ENCODE peak calls at places on chromosome 15, in four cellular contexts. One of them, this sample, is unnamed.

GRCh38 chr15:65460948-65461347 is 38.2 kb upstream of the IGDCC4 start:
- DNase-seq in activated CD4-positive, alpha-beta T cell treated with anti-CD3 and anti-CD28 coated beads for 1 hour: no peak
- DNase-seq in stimulated activated CD8-positive, alpha-beta memory T cell treated with anti-CD3 and anti-CD28 coated beads, Interleukin-7, amount 100 ng/mL, for 1 hour: no peak
- DNase-seq in astrocyte of the spinal cord: no peak
- DNase-seq in this sample: no peak

GRCh38 chr15:76647612-76648011 is 257.5 kb downstream of the SCAPER start:
- DNase-seq in activated CD4-positive, alpha-beta T cell treated with anti-CD3 and anti-CD28 coated beads for 1 hour: no peak
- DNase-seq in astrocyte of the spinal cord: no peak
- DNase-seq in stimulated activated CD8-positive, alpha-beta memory T cell treated with anti-CD3 and anti-CD28 coated beads, Interleukin-7, amount 100 ng/mL, for 1 hour: no peak
- DNase-seq in this sample: no peak

GRCh38 chr15:92751528-92751927 is 96.0 kb upstream of the FAM174B start:
- DNase-seq in activated CD4-positive, alpha-beta T cell treated with anti-CD3 and anti-CD28 coated beads for 1 hour: no peak
- DNase-seq in astrocyte of the spinal cord: no peak
- DNase-seq in stimulated activated CD8-positive, alpha-beta memory T cell treated with anti-CD3 and anti-CD28 coated beads, Interleukin-7, amount 100 ng/mL, for 1 hour: no peak
- DNase-seq in this sample: no peak

GRCh38 chr15:55084216-55084615 is 112.5 kb downstream of the RSL24D1 start:
- DNase-seq in stimulated activated CD8-positive, alpha-beta memory T cell treated with anti-CD3 and anti-CD28 coated beads, Interleukin-7, amount 100 ng/mL, for 1 hour: no peak
- DNase-seq in activated CD4-positive, alpha-beta T cell treated with anti-CD3 and anti-CD28 coated beads for 1 hour: no peak
- DNase-seq in astrocyte of the spinal cord: no peak
- DNase-seq in this sample: no peak

GRCh38 chr15:23403550-23403949 is 43.5 kb downstream of the GOLGA6L2 start:
- DNase-seq in activated CD4-positive, alpha-beta T cell treated with anti-CD3 and anti-CD28 coated beads for 1 hour: no peak
- DNase-seq in stimulated activated CD8-positive, alpha-beta memory T cell treated with anti-CD3 and anti-CD28 coated beads, Interleukin-7, amount 100 ng/mL, for 1 hour: no peak
- DNase-seq in astrocyte of the spinal cord: no peak
- DNase-seq in this sample: no peak

GRCh38 chr15:91384189-91384720 is 284.2 kb downstream of the SV2B start:
- DNase-seq in astrocyte of the spinal cord: no peak
- DNase-seq in activated CD4-positive, alpha-beta T cell treated with anti-CD3 and anti-CD28 coated beads for 1 hour: no peak
- DNase-seq in stimulated activated CD8-positive, alpha-beta memory T cell treated with anti-CD3 and anti-CD28 coated beads, Interleukin-7, amount 100 ng/mL, for 1 hour: no peak
- DNase-seq in this sample: no peak

GRCh38 chr15:56653082-56653481 is 80.2 kb downstream of the ZNF280D start:
- DNase-seq in activated CD4-positive, alpha-beta T cell treated with anti-CD3 and anti-CD28 coated beads for 1 hour: no peak
- DNase-seq in astrocyte of the spinal cord: no peak
- DNase-seq in stimulated activated CD8-positive, alpha-beta memory T cell treated with anti-CD3 and anti-CD28 coated beads, Interleukin-7, amount 100 ng/mL, for 1 hour: no peak
- DNase-seq in this sample: no peak

GRCh38 chr15:47507221-47507985 is 209.9 kb upstream of the SEMA6D start:
- DNase-seq in activated CD4-positive, alpha-beta T cell treated with anti-CD3 and anti-CD28 coated beads for 1 hour: no peak
- DNase-seq in stimulated activated CD8-positive, alpha-beta memory T cell treated with anti-CD3 and anti-CD28 coated beads, Interleukin-7, amount 100 ng/mL, for 1 hour: no peak
- DNase-seq in astrocyte of the spinal cord: no peak
- DNase-seq in this sample: no peak

GRCh38 chr15:28132524-28133275 is 33.6 kb upstream of the OCA2 start:
- DNase-seq in activated CD4-positive, alpha-beta T cell treated with anti-CD3 and anti-CD28 coated beads for 1 hour: no peak
- DNase-seq in astrocyte of the spinal cord: no peak
- DNase-seq in stimulated activated CD8-positive, alpha-beta memory T cell treated with anti-CD3 and anti-CD28 coated beads, Interleukin-7, amount 100 ng/mL, for 1 hour: no peak
- DNase-seq in this sample: no peak

GRCh38 chr15:74192751-74193150 is 9.8 kb downstream of the STRA6 start:
- DNase-seq in stimulated activated CD8-positive, alpha-beta memory T cell treated with anti-CD3 and anti-CD28 coated beads, Interleukin-7, amount 100 ng/mL, for 1 hour: no peak
- DNase-seq in astrocyte of the spinal cord: no peak
- DNase-seq in activated CD4-positive, alpha-beta T cell treated with anti-CD3 and anti-CD28 coated beads for 1 hour: no peak
- DNase-seq in this sample: no peak

This sample was measured in H4.